ENCODE peak calls at places on chromosomes 1 and 21, in four cellular contexts. W is HepG2, S is A549, R is GM12878. V is an unnamed sample.
A peak's percentile ranks its signal among the peaks of the same experiment; 100 is the strongest.

GRCh38 chr1:92201973-92202372 is 15.7 kb upstream of the C1orf146 start:
- DNase-seq in W (no peak), S (no peak), R (no peak), V (no peak)

GRCh38 chr1:53450225-53450624 is 9.0 kb upstream of the DMRTB1 start:
- DNase-seq in W (no peak), S (no peak), R (no peak), V (peak; percentile 62)

GRCh38 chr1:44571712-44572571 is 102.3 kb downstream of the TMEM53 start:
- DNase-seq in W (peak; percentile 39), S (peak; percentile 46), R (no peak), V (peak; percentile 45)

GRCh38 chr21:45322960-45323461 is 35.3 kb upstream of the POFUT2 start:
- DNase-seq in W (no peak), S (peak; percentile 69), R (no peak), V (no peak)

GRCh38 chr1:57422271-57423134 is 1.4 kb downstream of the DAB1 start:
- DNase-seq in W (no peak), S (no peak), R (no peak), V (peak; percentile 73)

GRCh38 chr1:8970870-8971337 is 25.2 kb downstream of the CA6 start:
- DNase-seq in W (no peak), S (no peak), R (peak; percentile 11), V (no peak)

GRCh38 chr1:16162163-16162822 is 6.4 kb upstream of the EPHA2 start:
- DNase-seq in W (no peak), S (no peak), R (no peak), V (no peak)

GRCh38 chr1:204241914-204242313 is 28.1 kb upstream of the GOLT1A start:
- DNase-seq in W (no peak), S (no peak), R (no peak), V (no peak)

GRCh38 chr1:12447849-12448312 is 170.1 kb downstream of the DHRS3 start:
- DNase-seq in W (peak; percentile 38), S (no peak), R (no peak), V (no peak)

GRCh38 chr1:54791880-54792522 is 9.1 kb downstream of the TTC22 start:
- DNase-seq in W (peak; percentile 65), S (peak; percentile 34), R (no peak), V (peak; percentile 63)

GRCh38 chr1:12595839-12596821 is 21.9 kb downstream of the DHRS3 start:
- DNase-seq in W (no peak), S (peak; percentile 92), R (no peak), V (peak; percentile 91)

GRCh38 chr1:79760521-79760920 is 754.0 kb upstream of the ADGRL4 start:
- DNase-seq in W (no peak), S (no peak), R (no peak), V (no peak)

GRCh38 chr1:171877711-171878110 is 36.4 kb downstream of the DNM3 start:
- DNase-seq in W (no peak), S (no peak), R (no peak), V (no peak)

GRCh38 chr1:98046031-98046641 is 125.3 kb upstream of the DPYD start:
- DNase-seq in W (no peak), S (no peak), R (no peak), V (peak; percentile 52)

GRCh38 chr1:186848509-186849130 is 19.9 kb downstream of the PLA2G4A start:
- DNase-seq in W (peak; percentile 11), S (peak; percentile 17), R (no peak), V (no peak)

GRCh38 chr21:44900559-44901251 is 20.0 kb downstream of the ITGB2 start:
- DNase-seq in W (no peak), S (no peak), R (no peak), V (no peak)

GRCh38 chr21:34935452-34935851 is 113.7 kb downstream of the RUNX1 start:
- DNase-seq in W (no peak), S (no peak), R (no peak), V (no peak)

GRCh38 chr1:109802136-109802900 is 38.6 kb upstream of the EPS8L3 start:
- DNase-seq in W (no peak), S (no peak), R (no peak), V (no peak)

GRCh38 chr1:176111835-176112234 is 95.3 kb downstream of the COP1 start:
- DNase-seq in W (no peak), S (no peak), R (no peak), V (no peak)

GRCh38 chr1:45455162-45455561 is 35.8 kb downstream of the TESK2 start:
- DNase-seq in W (no peak), S (no peak), R (no peak), V (no peak)

GRCh38 chr1:68141079-68141800 is 90.8 kb upstream of the DIRAS3 start:
- DNase-seq in W (no peak), S (no peak), R (no peak), V (no peak)

GRCh38 chr1:2645143-2645542 is 12.3 kb upstream of the MMEL1 start:
- DNase-seq in W (no peak), S (no peak), R (no peak), V (no peak)

GRCh38 chr21:28308516-28308915 is 684.2 kb downstream of the LTN1 start:
- DNase-seq in W (no peak), S (no peak), R (no peak), V (no peak)

GRCh38 chr1:220775238-220775853 is 11.4 kb upstream of the MTARC1 start:
- DNase-seq in W (peak; percentile 16), S (peak; percentile 47), R (no peak), V (peak; percentile 56)

GRCh38 chr1:178371999-178372398 is 124.8 kb downstream of the CLEC20A start:
- DNase-seq in W (no peak), S (no peak), R (no peak), V (no peak)

GRCh38 chr21:14926186-14926585 is 138.6 kb downstream of the NRIP1 start:
- DNase-seq in W (no peak), S (no peak), R (no peak), V (no peak)

GRCh38 chr1:203084588-203085527 is 954 bp downstream of the MYOG start:
- DNase-seq in W (peak; percentile 6), S (no peak), R (no peak), V (no peak)

GRCh38 chr1:182995894-182996293 is 27.3 kb upstream of the LAMC1 start:
- DNase-seq in W (no peak), S (no peak), R (no peak), V (peak; percentile 23)

GRCh38 chr1:119310301-119310700 is 58.3 kb upstream of the HAO2 start:
- DNase-seq in W (no peak), S (no peak), R (no peak), V (no peak)

GRCh38 chr21:42279341-42279871 is 35.8 kb downstream of the TFF3 start:
- DNase-seq in W (no peak), S (no peak), R (no peak), V (no peak)

DNA sequence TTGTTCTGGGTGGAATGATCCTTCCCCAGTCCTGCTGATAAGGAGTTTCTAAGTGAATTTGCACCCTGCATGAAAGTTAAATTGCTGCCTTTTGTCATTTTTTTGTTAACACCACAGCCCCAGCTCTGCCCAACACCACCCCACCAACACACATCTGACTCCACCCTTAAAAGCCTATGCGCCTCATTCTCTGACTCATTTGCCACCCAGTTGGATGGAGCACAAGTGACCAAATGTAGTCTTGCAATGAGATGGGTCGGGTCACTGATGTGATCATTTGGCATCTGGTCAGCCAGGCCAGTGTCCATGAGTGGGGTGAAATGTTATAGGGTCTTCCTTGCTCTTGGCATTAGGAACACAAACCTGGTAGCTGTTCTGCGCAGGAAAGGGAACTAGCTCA is 256.8 kb downstream of the KAZN start:
- DNase-seq in W (no peak), S (no peak), R (no peak), V (no peak)
- TF ChIP-seq PBX3 in W (no peak), S (no peak), R (no peak), V (no peak)

DNA sequence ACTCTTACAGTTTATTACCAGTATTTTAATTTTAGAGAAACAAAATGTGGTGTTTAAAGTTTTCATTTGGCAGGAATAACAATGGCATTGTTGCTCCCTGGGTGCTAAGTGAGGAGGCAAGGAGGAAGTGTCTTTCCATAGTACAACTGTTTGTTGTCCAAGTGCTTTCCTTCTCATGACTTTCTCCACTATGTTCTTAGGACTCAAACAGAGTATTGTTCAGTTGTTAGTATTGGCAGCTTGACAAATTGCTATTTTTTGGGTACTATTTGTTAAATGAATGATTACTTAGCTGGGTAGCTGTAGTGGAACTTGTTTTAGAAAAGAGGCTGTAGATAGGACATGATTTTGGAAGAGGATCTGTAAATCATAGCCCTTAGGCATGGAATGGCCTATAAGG is 7.5 kb downstream of the OTUD3 start:
- DNase-seq in W (no peak), S (no peak), R (no peak), V (no peak)
- TF ChIP-seq PBX3 in W (no peak), S (no peak), R (no peak), V (no peak)

GRCh38 chr1:243667591-243667990 is 182.5 kb downstream of the AKT3 start:
- DNase-seq in W (no peak), S (no peak), R (peak; percentile 1), V (no peak)
- TF ChIP-seq PBX3 in W (no peak), S (no peak), R (no peak), V (no peak)

GRCh38 chr1:63705058-63705457 is 68.8 kb upstream of the ROR1 start:
- DNase-seq in W (peak; percentile 30), S (no peak), R (no peak), V (no peak)

GRCh38 chr1:63703661-63704060 is 70.2 kb upstream of the ROR1 start:
- DNase-seq in W (no peak), S (no peak), R (no peak), V (peak; percentile 47)

GRCh38 chr1:63701187-63701586 is 72.6 kb upstream of the ROR1 start:
- DNase-seq in W (no peak), S (peak; percentile 27), R (no peak), V (no peak)

GRCh38 chr1:63709267-63709828 is 64.5 kb upstream of the ROR1 start:
- DNase-seq in W (no peak), S (no peak), R (no peak), V (no peak)

DNA sequence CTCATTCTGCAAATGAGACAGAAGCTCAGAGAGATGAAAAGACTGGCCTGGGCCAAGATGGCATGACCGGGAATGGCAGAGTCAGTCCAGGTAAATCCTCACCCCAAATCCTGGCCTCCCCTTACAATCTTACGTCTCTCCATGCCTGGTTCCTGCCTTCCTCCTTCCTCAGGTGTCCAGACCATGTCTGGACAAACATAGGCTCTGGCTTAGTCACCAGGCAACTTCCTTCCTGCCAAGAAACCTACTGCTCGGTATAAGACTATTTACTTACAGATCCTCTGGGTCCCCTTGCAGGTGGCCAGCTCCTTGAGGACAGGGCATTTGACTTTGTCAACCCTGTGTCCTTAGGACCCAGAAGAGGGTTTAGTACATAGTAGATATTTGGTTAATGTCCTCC is 69.4 kb upstream of the ROR1 start:
- DNase-seq in W (no peak), S (peak; percentile 33), R (no peak), V (no peak)
- TF ChIP-seq PBX3 in W (no peak), S (no peak), R (no peak), V (no peak)

GRCh38 chr1:159779403-159779851 is 1.3 kb upstream of the DUSP23 start:
- DNase-seq in W (no peak), S (no peak), R (no peak), V (no peak)
- TF ChIP-seq PBX3 in W (no peak), S (no peak), R (no peak), V (no peak)